ENCODE peak calls at places on chromosomes 6 and 20, in four cellular contexts. Q is A549, U is brain microvascular endothelial cell, O is fibroblast of mammary gland. M is an unnamed sample.

GRCh38 chr6:12010635-12011275 is 1.4 kb upstream of the HIVEP1 start:
- DNase-seq in Q (peak; percentile 33), U (peak; percentile 38), O (no peak), M (no peak)

GRCh38 chr20:2747676-2748235 is 52.7 kb downstream of the CPXM1 start:
- DNase-seq in Q (no peak), U (no peak), O (no peak), M (no peak)

GRCh38 chr6:36196049-36196879 is at the start of gene BRPF3:
- DNase-seq in Q (peak; percentile 53), U (peak; percentile 42), O (peak; percentile 51), M (peak; percentile 70)

GRCh38 chr6:155586036-155586557 is 130.5 kb upstream of the NOX3 start:
- DNase-seq in Q (no peak), U (no peak), O (no peak), M (no peak)

GRCh38 chr6:75504902-75505233 is 11.3 kb upstream of the FILIP1 start:
- DNase-seq in Q (no peak), U (no peak), O (peak; percentile 48), M (peak; percentile 44)

GRCh38 chr6:42403831-42404230 is 47.9 kb downstream of the TRERF1 start:
- DNase-seq in Q (no peak), U (no peak), O (no peak), M (peak; percentile 15)

GRCh38 chr20:53672484-53673129 is 79.0 kb upstream of the ZNF217 start:
- DNase-seq in Q (no peak), U (no peak), O (peak; percentile 73), M (peak; percentile 16)

GRCh38 chr20:3781153-3781910 is at the start of gene SPEF1:
- DNase-seq in Q (peak; percentile 100), U (peak; percentile 90), O (peak; percentile 93), M (peak; percentile 92)

GRCh38 chr20:41005361-41005729 is 23.3 kb upstream of the TOP1 start:
- DNase-seq in Q (peak; percentile 54), U (peak; percentile 93), O (peak; percentile 99), M (peak; percentile 90)

GRCh38 chr20:36277546-36277945 is 28.6 kb upstream of the DLGAP4 start:
- DNase-seq in Q (no peak), U (no peak), O (no peak), M (no peak)

GRCh38 chr20:63533871-63534393 is 3.2 kb downstream of the PTK6 start:
- DNase-seq in Q (no peak), U (no peak), O (no peak), M (no peak)

GRCh38 chr20:59082981-59083380 is 40.4 kb upstream of the PRELID3B start:
- DNase-seq in Q (no peak), U (peak; percentile 16), O (peak; percentile 11), M (peak; percentile 59)

GRCh38 chr6:157198425-157199279 is 124.7 kb downstream of the TMEM242 start:
- DNase-seq in Q (no peak), U (no peak), O (no peak), M (peak; percentile 24)

DNA sequence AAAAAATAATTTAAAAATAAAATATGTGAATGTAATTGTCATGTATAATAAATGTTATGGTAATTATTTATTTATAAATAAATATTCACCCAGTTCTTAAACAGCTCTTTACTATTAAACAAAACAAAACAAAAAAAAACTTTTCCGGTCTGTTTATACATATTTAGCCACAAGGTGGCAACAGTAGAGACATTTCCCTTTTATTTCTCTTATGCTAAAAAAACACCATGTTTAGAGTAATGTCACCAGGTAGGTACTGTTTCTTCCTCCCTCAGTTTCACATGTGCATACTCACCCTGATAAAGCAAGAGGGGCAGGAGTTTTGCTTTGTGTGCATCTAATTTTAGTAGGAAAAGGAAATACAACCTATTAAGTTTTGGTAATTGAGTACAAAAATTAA is 610.4 kb upstream of the IMPG1 start:
- DNase-seq in Q (no peak), U (no peak), O (peak; percentile 23), M (no peak)
- TF ChIP-seq CTCF in Q (peak; percentile 34), U (peak; percentile 8), O (peak; percentile 44), M (peak; percentile 58)

GRCh38 chr20:5261763-5262162 is 55.0 kb downstream of the PROKR2 start:
- DNase-seq in Q (no peak), U (no peak), O (no peak), M (no peak)

GRCh38 chr20:5268449-5268848 is 48.3 kb downstream of the PROKR2 start:
- DNase-seq in Q (no peak), U (no peak), O (no peak), M (no peak)

GRCh38 chr20:5264807-5265206 is 51.9 kb downstream of the PROKR2 start:
- DNase-seq in Q (no peak), U (no peak), O (no peak), M (no peak)

GRCh38 chr20:5267092-5267491 is 49.7 kb downstream of the PROKR2 start:
- DNase-seq in Q (no peak), U (no peak), O (no peak), M (no peak)

DNA sequence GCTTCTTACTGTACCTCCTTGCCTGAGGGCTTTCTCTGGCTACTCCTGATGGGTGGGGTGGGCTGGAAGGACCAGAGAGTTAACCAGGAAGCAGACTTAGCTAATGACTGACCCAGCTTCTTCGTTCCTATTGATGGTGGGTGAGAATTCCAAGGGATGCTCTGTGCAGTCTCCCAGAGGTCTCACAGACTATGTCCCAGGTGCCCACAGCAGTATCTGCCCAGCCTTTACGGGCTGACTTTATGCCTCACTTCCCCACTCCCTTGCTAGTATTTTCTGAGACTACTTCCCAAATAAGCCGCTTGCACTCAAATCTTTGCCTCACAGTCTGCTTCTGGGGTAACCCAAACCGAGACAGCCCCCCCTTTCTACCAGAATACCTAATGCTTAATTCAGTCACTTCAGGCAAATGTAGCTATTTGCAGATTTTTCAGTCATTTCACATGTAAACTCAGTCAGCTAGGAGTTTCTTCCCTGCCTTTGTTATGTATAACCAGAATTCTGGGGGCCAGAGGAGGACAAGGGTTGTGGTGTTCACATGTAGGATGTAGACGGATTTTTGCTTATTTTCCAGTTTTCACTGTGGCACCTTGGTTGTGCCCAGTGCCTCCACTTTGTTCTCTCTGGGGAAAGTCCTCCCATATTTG is 51.3 kb downstream of the PROKR2 start:
- DNase-seq in Q (no peak), U (no peak), O (no peak), M (no peak)
- H3K4me3 ChIP-seq in Q (no peak overlapping the region), U (no peak overlapping the region), O (no peak overlapping the region), M (no peak overlapping the region)

GRCh38 chr6:4775591-4776492 is at the start of gene CDYL:
- DNase-seq in Q (peak; percentile 55), U (peak; percentile 67), O (peak; percentile 77), M (peak; percentile 88)
- TF ChIP-seq CTCF in Q (peak; percentile 23), U (no peak), O (no peak), M (no peak)

GRCh38 chr6:27297484-27297856 is 14.6 kb downstream of the POM121L2 start:
- DNase-seq in Q (no peak), U (no peak), O (no peak), M (no peak)
- H3K4me3 ChIP-seq in Q (peak overlapping the region; percentile 58), U (peak overlapping the region; percentile 65), O (peak overlapping the region; percentile 73), M (peak overlapping the region; percentile 29)

GRCh38 chr20:37543828-37544227 is 16.2 kb upstream of the BLCAP start:
- DNase-seq in Q (peak; percentile 51), U (peak; percentile 41), O (peak; percentile 45), M (peak; percentile 50)
- TF ChIP-seq CTCF in Q (peak; percentile 32), U (peak; percentile 67), O (peak; percentile 55), M (peak; percentile 69)

GRCh38 chr6:137870286-137870685 is 3.2 kb downstream of the TNFAIP3 start:
- DNase-seq in Q (no peak), U (no peak), O (no peak), M (no peak)

GRCh38 chr6:137869781-137870180 is 2.7 kb downstream of the TNFAIP3 start:
- DNase-seq in Q (no peak), U (no peak), O (no peak), M (no peak)

GRCh38 chr6:137870744-137871247 is 3.7 kb downstream of the TNFAIP3 start:
- DNase-seq in Q (no peak), U (no peak), O (no peak), M (no peak)

GRCh38 chr6:137867685-137868509 is 838 bp downstream of the TNFAIP3 start:
- DNase-seq in Q (no peak), U (no peak), O (no peak), M (peak; percentile 28)

GRCh38 chr6:137868721-137869631 is 1.9 kb downstream of the TNFAIP3 start:
- DNase-seq in Q (no peak), U (no peak), O (no peak), M (no peak)
- H3K4me3 ChIP-seq in Q (peak overlapping the region; percentile 62), U (peak overlapping the region; percentile 65), O (peak overlapping the region; percentile 76), M (peak overlapping the region; percentile 11)

M was measured in AG10803.